ENCODE peak calls at places on chromosome 3, in ten cellular contexts. V is KG1, D is transverse colon, G is body of pancreas, B is mesendoderm, Z is fibroblast of villous mesenchyme, E is AG20443, H is substantia nigra, Y is NCI-H1105, F is fibroblast of mammary gland. X is an unnamed sample.

GRCh38 chr3:5442106-5442785 is 254.7 kb downstream of the EDEM1 start:
- DNase-seq in V (no peak), G (no peak), B (no peak), Z (no peak), H (no peak), F (no peak), E (no peak), D (no peak), Y (no peak), X (no peak)

GRCh38 chr3:42747581-42747980 is 25.5 kb downstream of the CCDC13 start:
- DNase-seq in V (no peak), Z (no peak), E (no peak), H (no peak), G (no peak), D (no peak), B (no peak), F (no peak), Y (no peak), X (no peak)

GRCh38 chr3:50316657-50317242 is 5.8 kb downstream of the HYAL2 start:
- DNase-seq in Y (no peak), Z (peak; percentile 53), E (no peak), H (no peak), F (peak; percentile 53), G (no peak), B (peak; percentile 88), V (no peak), D (peak; percentile 91), X (no peak)

GRCh38 chr3:15354485-15354884 is 22.1 kb upstream of the SH3BP5 start:
- DNase-seq in D (no peak), V (no peak), G (no peak), E (no peak), Z (no peak), Y (no peak), H (no peak), F (no peak), B (no peak), X (no peak)

GRCh38 chr3:156691920-156692319 is 17.5 kb downstream of the TIPARP start:
- DNase-seq in D (no peak), Y (no peak), V (no peak), E (peak; percentile 27), H (no peak), Z (peak; percentile 88), F (peak; percentile 82), G (no peak), B (no peak), X (peak; percentile 87)

GRCh38 chr3:187403768-187404270 is 35.6 kb downstream of the RTP4 start:
- DNase-seq in Y (no peak), D (no peak), G (no peak), F (peak; percentile 100), Z (peak; percentile 94), H (no peak), V (no peak), B (no peak), E (peak; percentile 82), X (peak; percentile 86)

GRCh38 chr3:13073976-13074375 is 747 bp upstream of the IQSEC1 start:
- DNase-seq in Z (no peak), B (peak; percentile 29), V (no peak), Y (no peak), G (no peak), F (peak; percentile 5), E (no peak), D (no peak), H (no peak), X (no peak)

GRCh38 chr3:197394464-197395321 is 96.3 kb upstream of the DLG1 start:
- DNase-seq in D (no peak), Z (peak; percentile 92), B (peak; percentile 45), F (peak; percentile 100), V (no peak), H (no peak), Y (no peak), G (no peak), E (peak; percentile 97), X (peak; percentile 98)

GRCh38 chr3:47108546-47108945 is 55.4 kb downstream of the SETD2 start:
- DNase-seq in D (no peak), V (no peak), Z (no peak), Y (no peak), H (no peak), F (no peak), E (peak; percentile 54), G (no peak), B (peak; percentile 90), X (no peak)

GRCh38 chr3:40719660-40720287 is 195.0 kb downstream of the ZNF621 start:
- DNase-seq in Z (peak; percentile 8), D (no peak), H (no peak), B (peak; percentile 61), Y (peak; percentile 72), G (peak; percentile 72), E (no peak), F (peak; percentile 46), V (no peak), X (no peak)

GRCh38 chr3:194382892-194383223 is 13.3 kb upstream of the LRRC15 start:
- DNase-seq in H (no peak), B (no peak), D (no peak), Z (no peak), F (no peak), G (peak; percentile 5), Y (no peak), V (no peak), E (no peak), X (no peak)

GRCh38 chr3:73784647-73785420 is 160.1 kb upstream of the PDZRN3 start:
- DNase-seq in F (peak; percentile 73), G (no peak), H (no peak), Y (no peak), V (no peak), D (no peak), E (peak; percentile 15), Z (peak; percentile 65), B (no peak), X (peak; percentile 39)

GRCh38 chr3:157445897-157446296 is 9.2 kb downstream of the PTX3 start:
- DNase-seq in E (no peak), Z (peak; percentile 90), Y (no peak), V (no peak), H (no peak), F (peak; percentile 88), B (no peak), D (no peak), G (no peak), X (peak; percentile 71)

GRCh38 chr3:40505599-40506462 is at the start of gene ZNF620:
- DNase-seq in Y (peak; percentile 78), H (peak; percentile 66), V (no peak), E (peak; percentile 52), G (peak; percentile 91), D (peak; percentile 83), Z (peak; percentile 73), F (peak; percentile 34), B (peak; percentile 95), X (peak; percentile 48)

GRCh38 chr3:129160891-129161859 is at the start of gene ISY1:
- DNase-seq in Y (peak; percentile 97), G (peak; percentile 90), E (peak; percentile 97), Z (peak; percentile 97), F (peak; percentile 97), V (peak; percentile 97), D (peak; percentile 91), H (peak; percentile 82), B (peak; percentile 98), X (peak; percentile 98)

GRCh38 chr3:46422617-46423016 is 15.6 kb downstream of the CCRL2 start:
- DNase-seq in H (no peak), V (no peak), Y (no peak), D (peak; percentile 44), Z (no peak), G (no peak), F (no peak), E (no peak), B (no peak), X (no peak)

GRCh38 chr3:99394831-99395733 is 243.3 kb upstream of the COL8A1 start:
- DNase-seq in D (no peak), B (no peak), F (peak; percentile 92), Y (no peak), G (no peak), E (peak; percentile 56), H (no peak), Z (peak; percentile 92), V (no peak), X (peak; percentile 80)

GRCh38 chr3:63343674-63344073 is 65.6 kb downstream of the SYNPR start:
- DNase-seq in F (peak; percentile 99), G (peak; percentile 87), B (peak; percentile 64), V (peak; percentile 60), H (no peak), Y (peak; percentile 83), D (peak; percentile 83), E (peak; percentile 86), Z (peak; percentile 99), X (peak; percentile 89)

GRCh38 chr3:170471149-170471548 is 52.5 kb downstream of the CLDN11 start:
- DNase-seq in V (no peak), B (no peak), E (no peak), G (no peak), F (peak; percentile 63), H (no peak), D (no peak), Z (peak; percentile 49), Y (no peak), X (no peak)

GRCh38 chr3:195001261-195001660 is 269.7 kb downstream of the XXYLT1 start:
- DNase-seq in V (no peak), Y (no peak), E (no peak), F (no peak), G (no peak), D (no peak), H (no peak), B (no peak), Z (no peak), X (no peak)

GRCh38 chr3:18046131-18046530 is 303.7 kb upstream of the TBC1D5 start:
- DNase-seq in V (no peak), B (no peak), D (no peak), F (peak; percentile 28), Z (no peak), H (no peak), G (no peak), Y (no peak), E (peak; percentile 14), X (no peak)

GRCh38 chr3:42351221-42351620 is 59.2 kb downstream of the LYZL4 start:
- DNase-seq in Y (no peak), V (no peak), F (peak; percentile 9), B (no peak), H (no peak), D (no peak), G (no peak), E (peak; percentile 76), Z (peak; percentile 2), X (no peak)

GRCh38 chr3:172092658-172093057 is 53.3 kb downstream of the FNDC3B start:
- DNase-seq in F (no peak), Z (no peak), V (no peak), D (no peak), E (no peak), Y (no peak), G (no peak), B (no peak), H (no peak), X (no peak)

GRCh38 chr3:177777699-177778098 is 580.4 kb upstream of the TBL1XR1 start:
- DNase-seq in H (peak; percentile 28), V (no peak), Y (peak; percentile 39), Z (peak; percentile 49), G (peak; percentile 69), D (peak; percentile 69), F (peak; percentile 67), E (no peak), B (peak; percentile 77), X (peak; percentile 48)

GRCh38 chr3:26657406-26657976 is 34.9 kb downstream of the LRRC3B start:
- DNase-seq in Y (no peak), G (no peak), H (no peak), V (no peak), B (no peak), Z (no peak), D (no peak), E (no peak), F (no peak), X (no peak)

GRCh38 chr3:4687167-4687566 is 194.0 kb downstream of the ITPR1 start:
- DNase-seq in F (no peak), E (no peak), H (no peak), D (no peak), Y (no peak), Z (peak; percentile 65), G (no peak), V (no peak), B (peak; percentile 11), X (peak; percentile 53)

GRCh38 chr3:109685084-109686079 is 348.0 kb upstream of the DPPA4 start:
- DNase-seq in H (no peak), V (no peak), Z (peak; percentile 91), F (peak; percentile 99), D (peak; percentile 43), E (peak; percentile 89), G (peak; percentile 97), Y (no peak), B (peak; percentile 19), X (peak; percentile 94)

GRCh38 chr3:120928991-120929390 is 21.0 kb downstream of the STXBP5L start:
- DNase-seq in B (peak; percentile 30), V (no peak), H (no peak), Y (no peak), E (no peak), Z (no peak), F (no peak), D (no peak), G (no peak), X (no peak)